ENCODE peak calls at places on chromosomes 16 and 17, in eight cellular contexts. One of them, this sample, is unnamed.

GRCh38 chr17:50660042-50660886 is 25.6 kb downstream of the ABCC3 start:
- DNase-seq in astrocyte: no peak
- DNase-seq in endothelial cell of umbilical vein: peak; percentile 20
- DNase-seq in fibroblast of lung: peak; percentile 41
- DNase-seq in IMR-90: peak; percentile 39
- DNase-seq in H9: no peak
- DNase-seq in GM23248: peak; percentile 69
- DNase-seq in OCI-LY7: no peak
- DNase-seq in this sample: no peak

GRCh38 chr17:17681187-17681743 is at the start of gene RAI1:
- DNase-seq in astrocyte: peak; percentile 67
- DNase-seq in endothelial cell of umbilical vein: peak; percentile 75
- DNase-seq in fibroblast of lung: peak; percentile 82
- DNase-seq in IMR-90: peak; percentile 79
- DNase-seq in H9: peak; percentile 74
- DNase-seq in GM23248: peak; percentile 94
- DNase-seq in OCI-LY7: peak; percentile 85
- DNase-seq in this sample: peak; percentile 81

GRCh38 chr17:21687136-21687953 is 5.0 kb upstream of the KCNJ18 start:
- DNase-seq in astrocyte: no peak
- DNase-seq in endothelial cell of umbilical vein: no peak
- DNase-seq in fibroblast of lung: no peak
- DNase-seq in IMR-90: no peak
- DNase-seq in H9: no peak
- DNase-seq in GM23248: no peak
- DNase-seq in OCI-LY7: no peak
- DNase-seq in this sample: no peak

GRCh38 chr16:89574681-89575246 is 794 bp upstream of the CPNE7 start:
- DNase-seq in astrocyte: peak; percentile 36
- DNase-seq in endothelial cell of umbilical vein: peak; percentile 63
- DNase-seq in fibroblast of lung: peak; percentile 75
- DNase-seq in IMR-90: peak; percentile 61
- DNase-seq in H9: peak; percentile 85
- DNase-seq in GM23248: peak; percentile 93
- DNase-seq in OCI-LY7: peak; percentile 61
- DNase-seq in this sample: no peak

GRCh38 chr17:80940171-80941123 is 51.2 kb upstream of the CHMP6 start:
- DNase-seq in astrocyte: no peak
- DNase-seq in endothelial cell of umbilical vein: no peak
- DNase-seq in fibroblast of lung: no peak
- DNase-seq in IMR-90: no peak
- DNase-seq in H9: no peak
- DNase-seq in GM23248: no peak
- DNase-seq in OCI-LY7: peak; percentile 62
- DNase-seq in this sample: no peak

GRCh38 chr16:56297684-56298083 is 106.4 kb downstream of the GNAO1 start:
- DNase-seq in astrocyte: no peak
- DNase-seq in endothelial cell of umbilical vein: no peak
- DNase-seq in fibroblast of lung: no peak
- DNase-seq in IMR-90: no peak
- DNase-seq in H9: no peak
- DNase-seq in GM23248: no peak
- DNase-seq in OCI-LY7: no peak
- DNase-seq in this sample: no peak

GRCh38 chr16:59601452-59601851 is 867.3 kb upstream of the GOT2 start:
- DNase-seq in astrocyte: no peak
- DNase-seq in endothelial cell of umbilical vein: no peak
- DNase-seq in fibroblast of lung: no peak
- DNase-seq in IMR-90: no peak
- DNase-seq in H9: no peak
- DNase-seq in GM23248: no peak
- DNase-seq in OCI-LY7: no peak
- DNase-seq in this sample: no peak

GRCh38 chr17:7046127-7046724 is 2.3 kb upstream of the SLC16A11 start:
- DNase-seq in astrocyte: no peak
- DNase-seq in endothelial cell of umbilical vein: no peak
- DNase-seq in fibroblast of lung: no peak
- DNase-seq in IMR-90: no peak
- DNase-seq in H9: peak; percentile 81
- DNase-seq in GM23248: peak; percentile 27
- DNase-seq in OCI-LY7: no peak
- DNase-seq in this sample: no peak

GRCh38 chr16:89848974-89849373 is 20.7 kb downstream of the SPIRE2 start:
- DNase-seq in astrocyte: no peak
- DNase-seq in endothelial cell of umbilical vein: no peak
- DNase-seq in fibroblast of lung: no peak
- DNase-seq in IMR-90: no peak
- DNase-seq in H9: no peak
- DNase-seq in GM23248: no peak
- DNase-seq in OCI-LY7: no peak
- DNase-seq in this sample: no peak

GRCh38 chr17:50583636-50584035 is 23.1 kb downstream of the CACNA1G start:
- DNase-seq in astrocyte: no peak
- DNase-seq in endothelial cell of umbilical vein: no peak
- DNase-seq in fibroblast of lung: no peak
- DNase-seq in IMR-90: no peak
- DNase-seq in H9: peak; percentile 72
- DNase-seq in GM23248: no peak
- DNase-seq in OCI-LY7: no peak
- DNase-seq in this sample: no peak

GRCh38 chr16:13568803-13569202 is 351.2 kb upstream of the ERCC4 start:
- DNase-seq in astrocyte: no peak
- DNase-seq in endothelial cell of umbilical vein: no peak
- DNase-seq in fibroblast of lung: no peak
- DNase-seq in IMR-90: no peak
- DNase-seq in H9: no peak
- DNase-seq in GM23248: no peak
- DNase-seq in OCI-LY7: no peak
- DNase-seq in this sample: no peak

GRCh38 chr16:50530277-50531236 is 17.6 kb upstream of the NKD1 start:
- DNase-seq in astrocyte: no peak
- DNase-seq in endothelial cell of umbilical vein: no peak
- DNase-seq in fibroblast of lung: no peak
- DNase-seq in IMR-90: no peak
- DNase-seq in H9: peak; percentile 10
- DNase-seq in GM23248: no peak
- DNase-seq in OCI-LY7: no peak
- DNase-seq in this sample: no peak

GRCh38 chr16:48164907-48165715 is 9.3 kb upstream of the ABCC12 start:
- DNase-seq in astrocyte: peak; percentile 25
- DNase-seq in endothelial cell of umbilical vein: peak; percentile 56
- DNase-seq in fibroblast of lung: peak; percentile 70
- DNase-seq in IMR-90: peak; percentile 65
- DNase-seq in H9: peak; percentile 87
- DNase-seq in GM23248: peak; percentile 75
- DNase-seq in OCI-LY7: peak; percentile 53
- DNase-seq in this sample: peak; percentile 57

GRCh38 chr17:49748791-49749190 is 15.1 kb downstream of the FAM117A start:
- DNase-seq in astrocyte: no peak
- DNase-seq in endothelial cell of umbilical vein: no peak
- DNase-seq in fibroblast of lung: no peak
- DNase-seq in IMR-90: no peak
- DNase-seq in H9: no peak
- DNase-seq in GM23248: no peak
- DNase-seq in OCI-LY7: peak; percentile 90
- DNase-seq in this sample: peak; percentile 82

GRCh38 chr17:45022655-45023339 is 28.6 kb downstream of the DCAKD start:
- DNase-seq in astrocyte: no peak
- DNase-seq in endothelial cell of umbilical vein: no peak
- DNase-seq in fibroblast of lung: no peak
- DNase-seq in IMR-90: no peak
- DNase-seq in H9: no peak
- DNase-seq in GM23248: no peak
- DNase-seq in OCI-LY7: no peak
- DNase-seq in this sample: no peak

GRCh38 chr16:19578378-19578851 is 22.9 kb downstream of the VPS35L start:
- DNase-seq in astrocyte: peak; percentile 78
- DNase-seq in endothelial cell of umbilical vein: no peak
- DNase-seq in fibroblast of lung: no peak
- DNase-seq in IMR-90: no peak
- DNase-seq in H9: no peak
- DNase-seq in GM23248: peak; percentile 22
- DNase-seq in OCI-LY7: no peak
- DNase-seq in this sample: no peak

GRCh38 chr16:56424791-56425438 is 430 bp downstream of the AMFR start:
- DNase-seq in astrocyte: no peak
- DNase-seq in endothelial cell of umbilical vein: peak; percentile 40
- DNase-seq in fibroblast of lung: peak; percentile 6
- DNase-seq in IMR-90: no peak
- DNase-seq in H9: peak; percentile 45
- DNase-seq in GM23248: peak; percentile 50
- DNase-seq in OCI-LY7: no peak
- DNase-seq in this sample: peak; percentile 73

DNA sequence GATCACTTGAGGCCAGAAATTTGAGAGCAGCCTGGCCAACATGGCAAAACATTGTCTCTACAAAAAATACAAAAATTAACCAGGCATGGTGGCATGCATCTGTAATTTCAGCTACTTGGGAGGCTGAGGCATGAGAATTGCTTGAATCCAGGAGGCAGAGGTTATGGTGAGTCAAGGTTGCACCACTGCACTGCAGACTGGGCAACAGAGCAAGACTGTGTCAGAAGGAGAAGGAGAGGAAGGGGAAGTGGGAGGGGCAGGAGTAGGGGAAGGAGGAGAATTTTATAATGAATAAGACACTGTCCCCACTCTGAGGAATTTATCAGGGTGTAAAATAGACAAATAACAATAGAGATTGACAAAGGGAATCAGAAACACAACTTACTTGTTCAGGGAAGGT is 440.6 kb upstream of the DYNLRB2 start:
- DNase-seq in astrocyte: no peak
- DNase-seq in endothelial cell of umbilical vein: peak; percentile 5
- DNase-seq in fibroblast of lung: no peak
- DNase-seq in IMR-90: no peak
- DNase-seq in H9: no peak
- DNase-seq in GM23248: no peak
- DNase-seq in OCI-LY7: no peak
- DNase-seq in this sample: no peak
- H4K20me1 ChIP-seq in astrocyte: no peaks in the 10 kb centered on the region
- H4K20me1 ChIP-seq in endothelial cell of umbilical vein: no peaks in the 10 kb centered on the region
- H4K20me1 ChIP-seq in fibroblast of lung: no peaks in the 10 kb centered on the region
- H4K20me1 ChIP-seq in IMR-90: no peaks in the 10 kb centered on the region
- H4K20me1 ChIP-seq in H9: no peaks in the 10 kb centered on the region
- H4K20me1 ChIP-seq in GM23248: no peaks in the 10 kb centered on the region
- H4K20me1 ChIP-seq in OCI-LY7: no peaks in the 10 kb centered on the region
- H4K20me1 ChIP-seq in this sample: no peaks in the 10 kb centered on the region

GRCh38 chr17:79788455-79788854 is 8.4 kb downstream of the CBX8 start:
- DNase-seq in astrocyte: no peak
- DNase-seq in endothelial cell of umbilical vein: no peak
- DNase-seq in fibroblast of lung: no peak
- DNase-seq in IMR-90: no peak
- DNase-seq in H9: no peak
- DNase-seq in GM23248: no peak
- DNase-seq in OCI-LY7: no peak
- DNase-seq in this sample: no peak
- H4K20me1 ChIP-seq in astrocyte: peaks cover 13% of the 10 kb centered on the region
- H4K20me1 ChIP-seq in endothelial cell of umbilical vein: no peaks in the 10 kb centered on the region
- H4K20me1 ChIP-seq in fibroblast of lung: no peaks in the 10 kb centered on the region
- H4K20me1 ChIP-seq in IMR-90: peaks cover 7% of the 10 kb centered on the region
- H4K20me1 ChIP-seq in H9: peaks cover 9% of the 10 kb centered on the region
- H4K20me1 ChIP-seq in GM23248: no peaks in the 10 kb centered on the region
- H4K20me1 ChIP-seq in OCI-LY7: no peaks in the 10 kb centered on the region
- H4K20me1 ChIP-seq in this sample: peaks cover 37% of the 10 kb centered on the region

DNA sequence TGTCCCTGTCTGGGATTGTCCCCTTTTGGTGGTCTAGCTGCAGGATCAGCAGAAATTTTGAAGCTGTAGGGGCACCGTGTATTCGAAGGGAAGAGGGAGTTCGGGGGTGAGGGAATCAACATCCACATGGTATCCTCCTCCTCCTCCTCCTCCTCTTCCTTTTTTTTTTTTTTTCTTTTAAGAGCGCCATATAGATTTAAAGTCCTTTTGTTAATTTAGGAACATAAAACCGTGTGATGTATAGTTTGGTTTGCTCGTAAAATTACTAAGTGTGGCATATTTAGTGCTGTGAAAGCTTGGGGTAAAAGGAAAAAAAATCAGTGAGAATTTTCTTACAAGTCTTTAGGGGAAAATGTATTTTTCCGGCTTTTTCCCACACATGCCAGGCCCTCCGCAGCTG is 50.1 kb upstream of the GSE1 start:
- DNase-seq in astrocyte: no peak
- DNase-seq in endothelial cell of umbilical vein: no peak
- DNase-seq in fibroblast of lung: no peak
- DNase-seq in IMR-90: no peak
- DNase-seq in H9: no peak
- DNase-seq in GM23248: no peak
- DNase-seq in OCI-LY7: no peak
- DNase-seq in this sample: no peak
- H4K20me1 ChIP-seq in astrocyte: peaks cover 91% of the 10 kb centered on the region
- H4K20me1 ChIP-seq in endothelial cell of umbilical vein: peaks cover 3% of the 10 kb centered on the region
- H4K20me1 ChIP-seq in fibroblast of lung: no peaks in the 10 kb centered on the region
- H4K20me1 ChIP-seq in IMR-90: peaks cover 92% of the 10 kb centered on the region
- H4K20me1 ChIP-seq in H9: no peaks in the 10 kb centered on the region
- H4K20me1 ChIP-seq in GM23248: peaks cover 22% of the 10 kb centered on the region
- H4K20me1 ChIP-seq in OCI-LY7: peaks cover 6% of the 10 kb centered on the region
- H4K20me1 ChIP-seq in this sample: peaks cover 94% of the 10 kb centered on the region

GRCh38 chr16:1335211-1335971 is 1.9 kb downstream of the BAIAP3 start:
- DNase-seq in astrocyte: no peak
- DNase-seq in endothelial cell of umbilical vein: no peak
- DNase-seq in fibroblast of lung: no peak
- DNase-seq in IMR-90: no peak
- DNase-seq in H9: no peak
- DNase-seq in GM23248: no peak
- DNase-seq in OCI-LY7: no peak
- DNase-seq in this sample: no peak

GRCh38 chr16:1337486-1337885 is 4.0 kb downstream of the BAIAP3 start:
- DNase-seq in astrocyte: no peak
- DNase-seq in endothelial cell of umbilical vein: no peak
- DNase-seq in fibroblast of lung: no peak
- DNase-seq in IMR-90: no peak
- DNase-seq in H9: no peak
- DNase-seq in GM23248: no peak
- DNase-seq in OCI-LY7: no peak
- DNase-seq in this sample: no peak

GRCh38 chr16:1336619-1337018 is 3.2 kb downstream of the BAIAP3 start:
- DNase-seq in astrocyte: no peak
- DNase-seq in endothelial cell of umbilical vein: no peak
- DNase-seq in fibroblast of lung: no peak
- DNase-seq in IMR-90: no peak
- DNase-seq in H9: no peak
- DNase-seq in GM23248: no peak
- DNase-seq in OCI-LY7: no peak
- DNase-seq in this sample: no peak

GRCh38 chr16:1334739-1335138 is 1.3 kb downstream of the BAIAP3 start:
- DNase-seq in astrocyte: no peak
- DNase-seq in endothelial cell of umbilical vein: no peak
- DNase-seq in fibroblast of lung: no peak
- DNase-seq in IMR-90: no peak
- DNase-seq in H9: no peak
- DNase-seq in GM23248: no peak
- DNase-seq in OCI-LY7: no peak
- DNase-seq in this sample: no peak

DNA sequence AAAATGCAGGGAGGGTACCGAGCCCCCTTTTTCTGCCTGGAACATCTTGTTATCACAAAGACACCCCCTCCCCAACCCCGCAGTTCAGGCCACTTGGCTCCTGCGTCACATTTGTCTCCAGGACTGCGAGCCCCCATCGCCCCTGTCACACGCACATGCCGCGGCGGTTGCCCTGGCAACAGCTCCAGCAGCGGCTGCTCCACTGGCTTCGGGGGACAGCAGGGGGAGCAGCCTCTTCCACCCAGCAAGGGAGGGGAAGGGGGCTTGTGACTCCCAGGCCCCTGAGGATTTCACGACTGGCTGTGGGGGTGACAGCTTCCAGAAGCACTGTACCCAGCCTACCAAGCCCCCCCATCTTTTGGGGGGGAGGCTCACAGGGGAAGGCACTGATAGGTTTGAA is 2.6 kb downstream of the BAIAP3 start:
- DNase-seq in astrocyte: no peak
- DNase-seq in endothelial cell of umbilical vein: no peak
- DNase-seq in fibroblast of lung: no peak
- DNase-seq in IMR-90: no peak
- DNase-seq in H9: no peak
- DNase-seq in GM23248: no peak
- DNase-seq in OCI-LY7: no peak
- DNase-seq in this sample: peak; percentile 33
- H4K20me1 ChIP-seq in astrocyte: peaks cover 7% of the 10 kb centered on the region
- H4K20me1 ChIP-seq in endothelial cell of umbilical vein: no peaks in the 10 kb centered on the region
- H4K20me1 ChIP-seq in fibroblast of lung: no peaks in the 10 kb centered on the region
- H4K20me1 ChIP-seq in IMR-90: no peaks in the 10 kb centered on the region
- H4K20me1 ChIP-seq in H9: no peaks in the 10 kb centered on the region
- H4K20me1 ChIP-seq in GM23248: no peaks in the 10 kb centered on the region
- H4K20me1 ChIP-seq in OCI-LY7: no peaks in the 10 kb centered on the region
- H4K20me1 ChIP-seq in this sample: peaks cover 17% of the 10 kb centered on the region

This sample was measured in DND-41.